ENCODE peak calls at places on chromosome 20, in five cellular contexts. L is neuronal stem cell, E is H9, X is H1, S is trophoblast cell. O is an unnamed sample.
A peak's percentile ranks its signal among the peaks of the same experiment; 100 is the strongest.

GRCh38 chr20:61619751-61620150 is 367.7 kb downstream of the CDH4 start:
- DNase-seq in L (no peak), E (no peak), X (no peak), S (no peak), O (no peak)

GRCh38 chr20:58395604-58396003 is 6.6 kb downstream of the VAPB start:
- DNase-seq in L (no peak), E (no peak), X (no peak), S (peak; percentile 54), O (no peak)

GRCh38 chr20:45972500-45973183 is 639 bp upstream of the ZNF335 start:
- DNase-seq in L (no peak), E (no peak), X (no peak), S (peak; percentile 97), O (no peak)

GRCh38 chr20:21026951-21027350 is 79.2 kb downstream of the LINC00237 start:
- DNase-seq in L (no peak), E (no peak), X (no peak), S (no peak), O (no peak)

GRCh38 chr20:25252226-25252625 is 4.3 kb downstream of the PYGB start:
- DNase-seq in L (no peak), E (no peak), X (no peak), S (no peak), O (no peak)

GRCh38 chr20:7930386-7930785 is 9.9 kb downstream of the HAO1 start:
- DNase-seq in L (no peak), E (no peak), X (no peak), S (no peak), O (no peak)

GRCh38 chr20:48582361-48582991 is 245.3 kb downstream of the PREX1 start:
- DNase-seq in L (no peak), E (no peak), X (no peak), S (no peak), O (no peak)

GRCh38 chr20:32970973-32971300 is 33.3 kb downstream of the SUN5 start:
- DNase-seq in L (no peak), E (peak; percentile 21), X (no peak), S (no peak), O (no peak)

GRCh38 chr20:48180039-48180438 is 394.8 kb upstream of the SULF2 start:
- DNase-seq in L (no peak), E (no peak), X (no peak), S (no peak), O (peak; percentile 69)

GRCh38 chr20:22663528-22664025 is 79.2 kb upstream of the FOXA2 start:
- DNase-seq in L (no peak), E (peak; percentile 87), X (peak; percentile 58), S (no peak), O (no peak)

GRCh38 chr20:6623989-6624388 is 143.5 kb upstream of the BMP2 start:
- DNase-seq in L (peak; percentile 6), E (peak; percentile 33), X (no peak), S (no peak), O (no peak)

GRCh38 chr20:10213526-10213925 is 5.1 kb upstream of the SNAP25 start:
- DNase-seq in L (no peak), E (no peak), X (no peak), S (no peak), O (no peak)

GRCh38 chr20:6837730-6838129 is 70.2 kb downstream of the BMP2 start:
- DNase-seq in L (no peak), E (no peak), X (no peak), S (no peak), O (no peak)

GRCh38 chr20:528923-529594 is 14.5 kb downstream of the CSNK2A1 start:
- DNase-seq in L (no peak), E (no peak), X (no peak), S (peak; percentile 69), O (peak; percentile 82)

GRCh38 chr20:44728835-44729342 is 13.7 kb downstream of the CCN5 start:
- DNase-seq in L (no peak), E (peak; percentile 71), X (no peak), S (no peak), O (peak; percentile 61)

GRCh38 chr20:17966432-17967312 is 1.9 kb downstream of the SNX5 start:
- DNase-seq in L (no peak), E (no peak), X (no peak), S (no peak), O (peak; percentile 61)

GRCh38 chr20:46695888-46696287 is 6.6 kb upstream of the TP53RK start:
- DNase-seq in L (no peak), E (no peak), X (no peak), S (no peak), O (peak; percentile 91)

GRCh38 chr20:2307136-2307535 is 11.3 kb downstream of the TGM3 start:
- DNase-seq in L (no peak), E (no peak), X (no peak), S (no peak), O (no peak)

GRCh38 chr20:2713285-2713684 is 20.7 kb downstream of the EBF4 start:
- DNase-seq in L (no peak), E (no peak), X (no peak), S (no peak), O (no peak)

GRCh38 chr20:24109008-24109407 is 120.4 kb upstream of the GGTLC1 start:
- DNase-seq in L (no peak), E (peak; percentile 32), X (no peak), S (no peak), O (no peak)
- H2BK12ac ChIP-seq in L (no peak overlapping the region), E (no peak overlapping the region), X (no peak overlapping the region), S (no peak overlapping the region), O (no peak overlapping the region)

DNA sequence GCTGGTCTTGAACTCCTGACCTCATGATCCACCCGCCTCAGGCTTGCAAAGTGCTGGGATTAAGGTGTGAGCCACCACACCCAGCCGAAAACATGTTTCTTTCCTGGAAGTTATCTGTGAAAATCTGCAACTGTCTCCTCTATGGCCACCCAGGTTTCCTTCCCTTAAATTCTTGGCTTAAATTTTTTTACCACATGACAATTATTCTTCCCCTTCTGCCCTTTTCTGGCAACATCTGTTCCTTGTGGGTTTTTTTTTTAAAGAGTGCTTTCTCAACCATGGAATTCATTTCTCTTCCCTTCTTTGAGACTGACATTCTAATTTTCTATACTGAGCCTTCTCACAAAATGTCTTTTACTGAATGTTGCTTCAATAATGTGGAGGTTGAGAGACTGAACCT is 59.7 kb downstream of the DOK5 start:
- DNase-seq in L (no peak), E (no peak), X (no peak), S (no peak), O (no peak)
- H3K9ac ChIP-seq in L (no peak overlapping the region), E (no peak overlapping the region), X (no peak overlapping the region), S (no peak overlapping the region), O (no peak overlapping the region)

DNA sequence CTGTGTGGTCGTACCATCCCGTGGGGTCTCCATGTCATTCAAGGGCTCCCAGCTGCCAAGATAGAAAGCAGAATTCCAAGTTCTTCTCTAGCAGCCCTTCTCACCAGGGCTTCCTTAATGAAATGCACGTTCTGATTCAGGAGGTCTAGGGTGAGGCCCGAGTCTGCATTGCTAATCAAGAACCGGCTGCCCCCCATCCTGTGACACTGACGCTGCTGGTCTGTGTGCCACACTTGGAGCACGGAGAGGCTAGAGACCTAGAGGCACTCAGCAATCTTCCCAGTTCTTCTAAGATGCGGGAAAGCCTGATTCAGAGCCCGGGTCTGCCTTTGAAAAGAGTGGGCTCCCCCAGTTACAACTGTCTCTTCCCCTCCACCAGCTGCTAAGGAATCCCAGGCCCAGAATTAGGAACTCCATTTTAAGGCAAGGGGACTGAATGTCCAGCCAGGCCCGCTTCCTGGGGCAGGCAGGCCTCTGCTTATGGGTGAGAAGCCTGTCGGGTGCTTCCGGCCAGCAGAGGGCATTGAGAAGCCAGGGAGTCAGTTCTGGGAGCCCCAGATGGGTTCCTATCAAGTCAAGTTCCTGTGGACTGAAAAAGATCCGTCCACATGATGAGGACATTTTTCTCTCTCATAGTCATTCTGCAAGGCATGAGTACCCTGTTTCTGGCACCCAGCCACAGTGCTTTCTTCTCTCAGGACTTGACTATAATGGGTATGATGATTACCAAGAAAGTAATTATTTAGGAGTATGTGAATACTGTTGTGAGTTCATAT is 69.8 kb upstream of the RIN2 start:
- DNase-seq in L (no peak), E (peak; percentile 79), X (peak; percentile 34), S (peak; percentile 58), O (peak; percentile 87)
- H2BK120ac ChIP-seq in L (no peak overlapping the region), E (no peak overlapping the region), X (no peak overlapping the region), S (no peak overlapping the region), O (peak overlapping the region; percentile 9)

DNA sequence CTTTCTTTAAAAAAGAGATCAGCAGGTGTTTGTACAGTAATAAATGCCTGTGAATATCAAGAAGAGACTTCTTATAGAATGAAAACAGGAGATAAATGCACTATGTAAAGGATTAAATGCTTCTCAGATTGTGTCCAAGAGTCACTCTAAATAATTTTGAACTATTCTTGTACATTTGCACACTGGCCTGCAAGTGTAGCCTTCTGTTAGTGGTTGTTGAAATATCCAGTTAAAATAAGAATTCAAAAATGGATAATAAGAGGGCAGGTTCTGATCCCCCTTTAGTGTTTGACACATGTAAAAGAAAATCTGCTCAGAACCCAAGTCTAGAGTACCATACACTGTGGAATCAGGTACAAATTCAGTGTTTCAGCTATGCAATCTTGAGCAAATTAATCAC is 91.9 kb downstream of the BCAS1 start:
- DNase-seq in L (no peak), E (no peak), X (no peak), S (no peak), O (no peak)
- H2BK12ac ChIP-seq in L (no peak overlapping the region), E (no peak overlapping the region), X (no peak overlapping the region), S (no peak overlapping the region), O (no peak overlapping the region)

DNA sequence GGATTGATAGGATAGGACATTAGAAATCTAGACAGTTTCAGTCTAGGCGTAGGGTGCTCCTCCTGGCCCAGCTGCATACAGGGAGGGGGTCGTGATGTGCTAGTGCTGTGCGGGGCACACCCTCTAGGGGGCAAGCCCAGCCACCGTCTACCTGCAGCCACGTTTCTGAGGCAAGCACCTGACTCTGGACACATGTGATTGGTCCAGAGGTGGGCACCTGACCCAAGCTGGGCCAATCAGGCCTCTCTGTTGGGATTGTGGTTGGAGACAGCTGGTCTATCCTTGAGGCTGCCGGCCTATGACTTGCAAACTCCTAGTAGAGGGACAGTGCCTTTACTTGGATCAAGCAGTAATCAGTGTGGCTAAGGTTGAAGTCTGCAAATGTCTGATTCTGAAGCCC is 317.1 kb downstream of the BMP7 start:
- DNase-seq in L (no peak), E (peak; percentile 74), X (no peak), S (no peak), O (no peak)
- H3K9ac ChIP-seq in L (no peak overlapping the region), E (no peak overlapping the region), X (no peak overlapping the region), S (no peak overlapping the region), O (no peak overlapping the region)

DNA sequence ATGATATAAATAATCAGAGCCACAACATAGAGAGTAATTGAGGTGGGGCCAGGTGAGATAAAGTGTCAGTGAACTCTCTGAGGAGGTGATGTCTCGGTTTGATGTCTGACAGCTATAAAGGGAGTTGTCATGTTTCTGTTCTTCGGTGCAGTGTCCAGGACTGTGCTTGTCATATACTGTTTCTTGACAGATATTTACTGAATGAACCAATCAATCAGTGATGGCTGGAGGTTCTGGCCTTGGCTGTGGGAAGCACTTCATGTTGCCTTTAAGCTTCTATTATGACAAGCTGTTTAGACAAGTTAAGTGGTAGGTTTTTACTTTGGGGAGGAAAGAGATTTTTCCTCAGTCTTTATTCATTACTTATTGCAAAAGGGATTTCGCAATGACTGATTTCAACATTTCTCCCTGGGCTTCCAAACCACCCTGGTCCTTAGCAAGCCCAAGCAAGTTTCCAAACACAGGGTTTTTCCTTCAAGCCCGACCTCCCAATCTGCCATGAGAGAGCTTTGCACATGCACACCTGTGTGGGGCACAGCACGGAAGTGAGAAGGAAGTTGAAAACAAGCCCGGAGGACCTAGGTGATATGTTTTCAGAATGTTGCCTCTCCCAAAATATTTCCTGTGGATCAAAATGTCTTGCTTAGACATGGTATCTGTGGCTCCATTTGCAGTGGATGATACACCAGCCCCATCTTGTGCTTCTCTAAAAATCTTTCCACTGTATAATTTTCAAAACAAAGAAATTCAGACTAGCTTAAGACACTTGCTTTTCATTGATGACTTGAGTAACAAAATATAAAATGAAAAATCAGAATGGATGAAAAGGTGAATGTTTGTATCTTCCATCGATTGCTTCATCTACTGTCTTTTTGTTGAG is 567.3 kb upstream of the BTBD3 start:
- DNase-seq in L (no peak), E (no peak), X (no peak), S (no peak), O (peak; percentile 78)
- H2BK120ac ChIP-seq in L (no peak overlapping the region), E (no peak overlapping the region), X (no peak overlapping the region), S (no peak overlapping the region), O (no peak overlapping the region)

GRCh38 chr20:63809856-63810255 is 21.2 kb downstream of the ZBTB46 start:
- DNase-seq in L (no peak), E (no peak), X (no peak), S (no peak), O (no peak)
- H2BK12ac ChIP-seq in L (no peak overlapping the region), E (no peak overlapping the region), X (no peak overlapping the region), S (no peak overlapping the region), O (no peak overlapping the region)